ENCODE peak calls at places on chromosomes 13 and 19, in four cellular contexts. S is SK-N-SH, I is sigmoid colon, E is H1. O is an unnamed sample. For H3K9me3 and H3K4me1, the result is how much of the 10 kb centered on the place peaks cover.

GRCh38 chr19:47228168-47228936 is 2.6 kb downstream of the BBC3 start:
- DNase-seq in S (peak), I (peak), E (peak), O (peak)

GRCh38 chr13:37656247-37656940 is 57.8 kb upstream of the POSTN start:
- DNase-seq in S (no peak), I (no peak), E (no peak), O (no peak)

GRCh38 chr13:108227651-108228272 is 9.6 kb downstream of the ABHD13 start:
- DNase-seq in S (peak), I (no peak), E (no peak), O (no peak)

GRCh38 chr13:98571955-98572662 is 4.8 kb downstream of the STK24 start:
- DNase-seq in S (peak), I (no peak), E (no peak), O (peak)

GRCh38 chr19:21143428-21143827 is 1.6 kb downstream of the ZNF431 start:
- DNase-seq in S (no peak), I (no peak), E (no peak), O (no peak)

GRCh38 chr13:98537740-98538139 is 39.2 kb downstream of the STK24 start:
- DNase-seq in S (no peak), I (peak), E (no peak), O (no peak)

GRCh38 chr13:77536358-77536757 is 852 bp downstream of the SCEL start:
- DNase-seq in S (no peak), I (no peak), E (no peak), O (no peak)

GRCh38 chr13:20425819-20426219 is 99.8 kb downstream of the CRYL1 start:
- DNase-seq in S (peak), I (no peak), E (no peak), O (no peak)

GRCh38 chr13:76856141-76856571 is 30.0 kb downstream of the KCTD12 start:
- DNase-seq in S (no peak), I (no peak), E (no peak), O (no peak)

GRCh38 chr13:35978607-35979316 is 152.4 kb downstream of the DCLK1 start:
- DNase-seq in S (peak), I (no peak), E (peak), O (no peak)

GRCh38 chr19:53034948-53035675 is 9.4 kb upstream of the ERVV-2 start:
- DNase-seq in S (no peak), I (no peak), E (no peak), O (no peak)

GRCh38 chr19:48874309-48875135 is 2.3 kb downstream of the PPP1R15A start:
- DNase-seq in S (no peak), I (no peak), E (no peak), O (no peak)

GRCh38 chr13:65456150-65456912 is 1773.8 kb downstream of the PCDH9 start:
- DNase-seq in S (no peak), I (no peak), E (no peak), O (no peak)

GRCh38 chr19:17035842-17036424 is 9.3 kb upstream of the CPAMD8 start:
- DNase-seq in S (no peak), I (peak), E (no peak), O (no peak)

GRCh38 chr13:32528358-32528757 is 10.2 kb downstream of the N4BP2L2 start:
- DNase-seq in S (no peak), I (no peak), E (no peak), O (no peak)

GRCh38 chr13:49893591-49893990 is 42.5 kb downstream of the SPRYD7 start:
- DNase-seq in S (no peak), I (no peak), E (no peak), O (no peak)

GRCh38 chr19:11195169-11195568 is 2.2 kb downstream of the KANK2 start:
- DNase-seq in S (no peak), I (peak), E (no peak), O (no peak)
- TF ChIP-seq POLR2AphosphoS5 in S (no peak), I (no peak), E (no peak), O (no peak)

DNA sequence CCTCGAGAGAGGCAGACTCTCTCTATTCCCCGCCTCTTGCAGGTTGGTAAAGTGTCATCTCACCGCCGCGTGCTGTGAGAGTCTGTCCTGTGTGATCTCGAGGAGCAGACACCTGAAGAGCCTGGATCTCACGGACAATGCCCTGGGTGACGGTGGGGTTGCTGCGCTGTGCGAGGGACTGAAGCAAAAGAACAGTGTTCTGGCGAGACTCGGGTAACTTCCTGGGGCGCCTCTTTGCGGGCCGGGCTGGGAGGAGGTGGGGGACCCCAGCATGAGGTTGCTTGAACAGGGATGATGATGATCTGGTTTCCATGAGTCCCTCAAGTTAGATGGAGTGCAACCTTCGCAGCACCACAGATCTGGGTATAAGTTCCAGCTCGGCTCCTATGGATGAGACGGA is 67.0 kb downstream of the NLRP5 start:
- DNase-seq in S (no peak), I (no peak), E (no peak), O (no peak)
- H3K9me3 ChIP-seq in S (under half), I (under half), E (half or more), O (under half)

DNA sequence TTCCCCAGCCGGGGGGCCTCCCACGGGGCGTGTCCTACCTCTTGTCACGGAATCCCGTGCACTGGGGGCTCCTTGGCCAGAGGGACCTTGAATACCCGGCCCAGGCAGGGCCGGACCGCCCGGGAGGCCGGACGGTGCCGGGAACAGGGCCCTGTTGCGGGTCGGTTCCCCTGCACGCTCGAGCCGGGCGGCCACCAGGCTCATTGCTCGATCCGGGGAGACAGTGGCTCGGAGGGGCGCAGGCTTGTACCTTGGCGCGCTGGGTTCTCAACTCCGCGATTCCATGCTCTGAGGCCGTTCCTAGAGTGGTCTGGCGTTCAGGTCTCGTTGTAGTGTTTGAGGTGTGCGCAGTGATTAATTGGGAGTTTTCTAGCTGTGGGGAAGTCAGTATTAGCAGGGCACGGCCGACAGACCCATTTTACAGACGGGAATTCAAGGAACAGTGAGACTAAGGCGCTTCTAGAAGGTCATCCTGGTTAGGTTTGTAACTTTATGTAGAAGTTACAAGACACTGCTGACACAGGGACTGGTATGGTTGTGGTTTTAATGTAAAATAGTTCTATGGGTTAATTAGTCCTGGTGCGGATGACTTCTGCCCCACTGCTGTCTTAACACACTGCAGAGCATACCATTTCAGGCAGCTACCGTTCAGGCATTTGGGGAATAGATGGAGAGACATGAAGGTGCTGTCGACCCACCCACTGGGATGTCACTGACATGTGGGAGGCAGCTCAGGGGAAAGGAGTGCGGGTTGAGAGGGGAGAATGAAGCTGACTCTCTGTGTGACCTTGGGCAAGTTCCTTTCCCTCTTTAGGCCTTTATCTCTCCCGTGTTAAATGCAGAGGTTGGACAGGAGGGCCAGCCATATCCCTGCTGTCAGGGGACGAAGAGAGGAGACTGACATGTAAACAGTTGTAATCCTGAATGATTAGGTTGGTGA is 590 bp downstream of the CLPTM1 start:
- DNase-seq in S (no peak), I (no peak), E (no peak), O (no peak)
- H3K4me1 ChIP-seq in S (under half), I (under half), E (under half), O (under half)

DNA sequence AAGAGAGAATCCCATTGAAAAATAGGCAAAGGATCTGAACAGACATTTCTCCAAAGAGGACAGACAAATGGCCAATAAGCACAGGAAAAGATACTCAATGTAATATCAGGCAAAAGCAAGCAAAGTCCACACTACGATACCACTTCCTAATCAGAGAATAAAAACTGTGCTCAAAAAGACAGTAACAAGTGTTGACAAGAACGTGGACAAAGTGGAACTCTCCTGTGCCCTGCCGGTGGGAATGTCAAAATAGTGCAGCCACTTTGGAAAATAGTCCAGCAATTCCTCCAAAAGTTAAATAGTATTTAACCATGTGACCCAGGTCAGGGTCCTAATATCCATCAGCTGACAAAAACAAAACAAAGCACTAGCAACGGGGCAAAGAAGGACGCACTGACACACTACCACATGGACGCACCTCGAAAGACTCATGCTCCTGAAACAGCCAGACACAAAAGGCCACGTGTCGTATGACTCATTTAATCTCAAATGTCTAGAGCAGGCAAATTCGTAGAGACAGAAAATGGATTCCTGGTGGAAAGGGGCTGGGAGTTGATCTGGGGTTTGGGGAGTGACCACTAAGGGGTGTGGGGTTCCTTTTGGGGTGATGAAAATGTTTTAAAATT is 5.2 kb downstream of the MIER2 start:
- DNase-seq in S (no peak), I (no peak), E (no peak), O (peak)
- TF ChIP-seq POLR2AphosphoS5 in S (no peak), I (no peak), E (no peak), O (no peak)

GRCh38 chr19:30459859-30460258 is 87.7 kb downstream of the ZNF536 start:
- DNase-seq in S (no peak), I (no peak), E (no peak), O (peak)
- H3K9me3 ChIP-seq in S (under half), I (under half), E (under half), O (under half)

GRCh38 chr13:75763511-75763910 is 127.4 kb downstream of the LMO7 start:
- DNase-seq in S (no peak), I (no peak), E (no peak), O (no peak)

GRCh38 chr13:75761373-75761772 is 125.2 kb downstream of the LMO7 start:
- DNase-seq in S (no peak), I (no peak), E (no peak), O (no peak)

GRCh38 chr13:75760182-75760981 is 124.3 kb downstream of the LMO7 start:
- DNase-seq in S (no peak), I (no peak), E (no peak), O (no peak)

GRCh38 chr13:75762967-75763366 is 126.8 kb downstream of the LMO7 start:
- DNase-seq in S (no peak), I (no peak), E (no peak), O (no peak)

DNA sequence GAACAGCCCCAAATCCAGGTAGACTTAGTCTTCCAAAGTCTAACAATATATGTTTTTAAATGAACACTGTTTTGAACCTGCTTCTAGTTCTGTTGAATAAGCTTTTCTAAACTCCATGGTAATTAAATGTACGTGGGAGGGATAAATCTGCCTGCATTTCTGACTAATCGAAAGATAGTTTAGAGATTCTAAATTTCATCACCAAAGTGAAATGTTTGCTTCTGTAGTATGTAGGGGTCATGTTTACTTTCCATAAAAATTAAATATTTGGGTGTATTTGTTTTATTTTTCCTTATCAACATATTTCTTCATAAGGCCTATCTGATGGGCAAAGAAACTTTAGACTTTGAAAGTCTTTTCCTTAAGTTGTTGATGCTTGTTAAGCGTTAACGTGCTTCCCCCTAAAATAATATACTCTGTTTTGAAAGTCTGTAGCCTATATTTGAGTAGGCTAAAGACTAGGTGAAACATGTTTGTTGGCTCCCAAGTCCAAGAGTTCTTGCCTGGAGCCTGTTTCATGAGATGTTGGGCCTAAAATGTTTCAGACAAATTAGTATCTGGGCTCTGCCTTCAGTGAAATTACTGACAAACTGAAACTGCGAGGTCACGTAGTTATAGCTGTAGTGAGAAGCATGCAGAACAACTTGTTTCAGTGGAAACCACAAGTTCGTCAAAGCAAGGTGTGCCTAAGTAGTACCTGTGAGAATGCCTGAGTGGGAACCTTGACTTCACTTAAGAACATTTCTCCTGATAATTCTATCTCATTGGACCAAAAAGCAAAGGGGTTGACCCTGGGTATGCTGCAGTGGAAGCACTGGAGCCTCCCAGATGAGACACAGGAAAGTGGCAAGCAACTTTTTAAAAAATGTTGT is 126.2 kb downstream of the LMO7 start:
- DNase-seq in S (no peak), I (no peak), E (no peak), O (no peak)
- H3K4me1 ChIP-seq in S (under half), I (under half), E (under half), O (under half)